ENCODE peak calls at places on chromosome 13, in six cellular contexts. U, R, H, B, A and Y are unnamed samples. For H3K4me1, the result is how much of the 10 kb centered on the place peaks cover.

GRCh38 chr13:23754506-23754905 is 134.7 kb downstream of the MIPEP start:
- DNase-seq in A (no peak), U (no peak), B (no peak), H (peak), R (no peak), Y (no peak)

GRCh38 chr13:31639443-31640163 is 99.7 kb upstream of the RXFP2 start:
- DNase-seq in H (peak), R (no peak), U (no peak), B (no peak), A (no peak), Y (no peak)

GRCh38 chr13:40271931-40272775 is 394.3 kb downstream of the FOXO1 start:
- DNase-seq in H (peak), U (no peak), B (peak), A (no peak), R (peak), Y (peak)

GRCh38 chr13:31207630-31208549 is 8.1 kb downstream of the B3GLCT start:
- DNase-seq in H (peak), B (no peak), R (peak), U (no peak), A (no peak), Y (peak)

GRCh38 chr13:45849408-45849807 is 2.1 kb downstream of the SIAH3 start:
- DNase-seq in A (no peak), H (no peak), U (no peak), B (no peak), R (no peak), Y (no peak)

GRCh38 chr13:94480672-94481145 is 1.2 kb upstream of the DCT start:
- DNase-seq in R (peak), B (no peak), A (no peak), U (no peak), H (peak), Y (peak)

GRCh38 chr13:37598572-37598971 is at the start of gene POSTN:
- DNase-seq in B (no peak), R (no peak), A (no peak), H (peak), U (no peak), Y (no peak)

GRCh38 chr13:26482451-26483197 is 74.9 kb upstream of the WASF3 start:
- DNase-seq in B (no peak), A (peak), R (no peak), U (peak), H (peak), Y (no peak)

GRCh38 chr13:26558074-26558805 is 757 bp downstream of the WASF3 start:
- DNase-seq in B (no peak), U (no peak), R (peak), A (no peak), H (peak), Y (peak)

GRCh38 chr13:44015133-44015532 is 135.4 kb downstream of the LACC1 start:
- DNase-seq in R (no peak), B (no peak), U (no peak), A (no peak), H (no peak), Y (no peak)

GRCh38 chr13:36891752-36892151 is 28.3 kb downstream of the SMAD9 start:
- DNase-seq in R (no peak), B (no peak), A (no peak), H (peak), U (no peak), Y (no peak)

GRCh38 chr13:80189889-80190597 is 150.9 kb downstream of the SPRY2 start:
- DNase-seq in A (no peak), B (no peak), R (no peak), H (no peak), U (no peak), Y (no peak)

GRCh38 chr13:106515635-106516254 is 19.7 kb downstream of the EFNB2 start:
- DNase-seq in A (no peak), U (no peak), R (no peak), B (no peak), H (no peak), Y (no peak)

GRCh38 chr13:24040835-24041234 is 119.7 kb upstream of the SPATA13 start:
- DNase-seq in B (no peak), A (no peak), R (no peak), H (no peak), U (no peak), Y (no peak)

GRCh38 chr13:76735641-76736040 is 150.6 kb downstream of the KCTD12 start:
- DNase-seq in H (no peak), R (no peak), A (no peak), U (no peak), B (no peak), Y (no peak)

GRCh38 chr13:60584976-60585375 is 188.0 kb downstream of the TDRD3 start:
- DNase-seq in B (no peak), R (no peak), A (peak), H (no peak), U (no peak), Y (no peak)

GRCh38 chr13:46647514-46648065 is 94.6 kb downstream of the LRCH1 start:
- DNase-seq in B (no peak), H (no peak), R (no peak), A (no peak), U (no peak), Y (no peak)

GRCh38 chr13:99808786-99809185 is 162.8 kb downstream of the ZIC5 start:
- DNase-seq in B (no peak), A (no peak), H (no peak), U (no peak), R (no peak), Y (no peak)

GRCh38 chr13:100330662-100331061 is 241.8 kb downstream of the PCCA start:
- DNase-seq in R (no peak), H (peak), A (no peak), B (no peak), U (no peak), Y (no peak)

GRCh38 chr13:67158903-67159302 is 71.2 kb downstream of the PCDH9 start:
- DNase-seq in U (no peak), H (no peak), R (no peak), B (no peak), A (no peak), Y (no peak)

GRCh38 chr13:104671901-104672300 is 1605.7 kb upstream of the SLC10A2 start:
- DNase-seq in R (no peak), A (no peak), H (no peak), U (no peak), B (no peak), Y (no peak)

GRCh38 chr13:50529154-50529882 is 314.2 kb downstream of the DLEU7 start:
- DNase-seq in B (peak), U (no peak), H (peak), R (peak), A (peak), Y (peak)

GRCh38 chr13:114319441-114319871 is 5.2 kb downstream of the CHAMP1 start:
- DNase-seq in A (no peak), U (no peak), R (no peak), H (peak), B (no peak), Y (no peak)

GRCh38 chr13:44819762-44820161 is 169.5 kb downstream of the NUFIP1 start:
- DNase-seq in H (peak), B (no peak), A (no peak), U (no peak), R (no peak), Y (no peak)

GRCh38 chr13:91280806-91281205 is 66.7 kb upstream of the MIR17HG start:
- DNase-seq in B (no peak), R (no peak), H (no peak), U (no peak), A (no peak), Y (no peak)

GRCh38 chr13:19845758-19846157 is 17.7 kb downstream of the ZMYM5 start:
- DNase-seq in H (peak), U (no peak), B (no peak), A (no peak), R (no peak), Y (no peak)

GRCh38 chr13:42628666-42629065 is 54.7 kb downstream of the TNFSF11 start:
- DNase-seq in R (no peak), H (no peak), U (no peak), B (no peak), A (no peak), Y (no peak)

GRCh38 chr13:99979453-99980200 is 2.0 kb upstream of the ZIC2 start:
- DNase-seq in A (peak), B (no peak), H (no peak), R (no peak), U (no peak), Y (no peak)

GRCh38 chr13:48783181-48783630 is 129.5 kb downstream of the CYSLTR2 start:
- DNase-seq in H (peak), B (peak), U (no peak), R (peak), A (no peak), Y (peak)
- H3K27ac ChIP-seq in H (peak), B (no peak), U (no peak), R (peak), A (no peak), Y (no peak)

GRCh38 chr13:112060899-112061366 is 6.0 kb upstream of the SOX1 start:
- DNase-seq in U (no peak), H (no peak), B (no peak), A (peak), R (no peak), Y (no peak)

GRCh38 chr13:112060431-112060830 is 6.5 kb upstream of the SOX1 start:
- DNase-seq in U (no peak), H (no peak), B (no peak), R (no peak), A (no peak), Y (no peak)

GRCh38 chr13:112058519-112058873 is 8.5 kb upstream of the SOX1 start:
- DNase-seq in U (no peak), B (no peak), R (no peak), H (no peak), A (no peak), Y (no peak)

GRCh38 chr13:112058941-112059340 is 8.0 kb upstream of the SOX1 start:
- DNase-seq in A (no peak), B (no peak), R (no peak), H (no peak), U (no peak), Y (no peak)

GRCh38 chr13:112059457-112060317 is 7.3 kb upstream of the SOX1 start:
- DNase-seq in H (no peak), A (no peak), R (no peak), B (no peak), U (no peak), Y (no peak)
- H3K4me1 ChIP-seq in H (under half), A (under half), R (under half), B (under half), U (under half), Y (under half)

GRCh38 chr13:98394820-98395510 is 181.9 kb downstream of the STK24 start:
- DNase-seq in R (no peak), H (no peak), U (no peak), A (no peak), B (no peak), Y (no peak)

GRCh38 chr13:98397861-98398260 is 179.0 kb downstream of the STK24 start:
- DNase-seq in A (no peak), B (no peak), H (no peak), R (no peak), U (no peak), Y (no peak)

GRCh38 chr13:98399756-98400155 is 177.2 kb downstream of the STK24 start:
- DNase-seq in B (no peak), U (no peak), H (no peak), R (no peak), A (no peak), Y (no peak)

GRCh38 chr13:98396071-98396710 is 180.7 kb downstream of the STK24 start:
- DNase-seq in H (peak), A (no peak), B (no peak), U (no peak), R (no peak), Y (no peak)

DNA sequence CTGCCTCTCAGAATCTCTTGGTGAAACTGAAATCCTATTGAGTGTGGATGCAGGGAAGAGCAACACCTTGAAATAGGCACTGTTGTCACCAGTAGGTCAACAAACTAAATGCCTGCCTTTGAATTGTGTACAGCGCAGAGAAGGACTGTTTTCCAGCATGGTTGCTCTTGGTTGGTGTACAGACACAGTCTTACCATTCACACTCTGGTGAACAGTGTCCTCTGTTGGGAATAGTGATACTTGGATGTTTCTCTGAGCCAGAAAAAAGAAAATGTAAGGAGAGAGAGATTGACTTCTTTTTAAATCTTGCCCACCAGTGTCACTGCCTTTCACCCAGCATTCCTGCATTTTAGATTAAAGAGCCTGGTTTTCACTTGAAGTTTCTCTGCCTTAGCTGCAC is 179.7 kb downstream of the STK24 start:
- DNase-seq in B (no peak), A (no peak), R (no peak), H (peak), U (no peak), Y (no peak)
- TF ChIP-seq CTCF in B (no peak), A (no peak), R (peak), H (peak), U (no peak), Y (peak)

DNA sequence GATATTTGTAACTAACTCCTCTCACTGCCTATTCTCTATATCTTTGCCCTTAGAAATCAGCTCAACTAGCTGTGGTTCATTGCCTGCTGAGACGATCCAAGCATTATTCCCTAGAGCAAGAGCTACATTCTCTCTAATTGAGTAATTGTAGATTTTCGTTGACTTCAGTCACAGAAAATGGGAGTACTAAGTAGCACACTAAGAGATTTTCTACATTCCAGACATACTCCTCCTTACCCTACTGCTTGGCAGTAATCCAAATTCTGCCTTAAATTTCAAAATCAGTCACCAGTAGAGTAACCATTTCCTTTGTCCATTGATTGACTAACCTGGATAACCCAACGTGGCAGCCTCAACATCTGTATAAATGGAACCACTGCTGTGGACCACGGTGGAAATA is 1786.8 kb downstream of the SLITRK5 start:
- DNase-seq in A (no peak), H (peak), R (no peak), U (no peak), B (no peak), Y (no peak)
- H3K27ac ChIP-seq in A (no peak), H (no peak), R (no peak), U (no peak), B (no peak), Y (no peak)

GRCh38 chr13:97278395-97279078 is 56.4 kb downstream of the MBNL2 start:
- DNase-seq in B (no peak), U (no peak), A (no peak), H (no peak), R (no peak), Y (no peak)

GRCh38 chr13:97279079-97279411 is 56.9 kb downstream of the MBNL2 start:
- DNase-seq in A (no peak), B (no peak), U (no peak), H (no peak), R (no peak), Y (no peak)

GRCh38 chr13:97281028-97281427 is 58.9 kb downstream of the MBNL2 start:
- DNase-seq in B (no peak), H (no peak), A (no peak), U (no peak), R (no peak), Y (no peak)

GRCh38 chr13:97279913-97280312 is 57.8 kb downstream of the MBNL2 start:
- DNase-seq in B (no peak), H (peak), U (no peak), R (no peak), A (no peak), Y (no peak)

DNA sequence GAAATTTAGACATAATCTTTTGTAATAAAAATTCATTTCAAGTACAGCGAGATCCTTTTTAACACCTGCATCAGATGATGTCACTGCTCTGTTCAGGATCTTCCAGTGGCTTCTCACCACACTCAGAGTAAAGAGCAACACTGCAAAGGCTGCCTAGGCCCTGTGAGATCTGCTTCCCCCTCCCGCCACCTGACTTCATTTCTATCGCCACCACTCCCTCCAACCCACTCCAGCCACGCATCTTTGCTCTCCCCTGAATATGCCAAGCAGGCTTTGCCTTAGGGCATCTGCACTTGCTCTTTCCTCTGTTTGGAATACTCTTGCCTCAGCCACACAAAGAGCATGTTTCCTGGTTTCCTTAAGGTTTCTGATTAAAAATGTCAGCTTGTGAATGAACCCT is 58.3 kb downstream of the MBNL2 start:
- DNase-seq in U (no peak), R (no peak), B (no peak), A (no peak), H (no peak), Y (no peak)
- H3K4me1 ChIP-seq in U (under half), R (half or more), B (under half), A (under half), H (under half), Y (half or more)